ENCODE peak calls at places on chromosomes 3 and 15, in seven cellular contexts. One of them, this sample, is unnamed.

GRCh38 chr15:52105856-52106255 is 6.7 kb downstream of the BCL2L10 start:
- DNase-seq in NCI-H2081 treated with DMSO at 0.1 percent for 48 hours: no peak
- DNase-seq in stimulated activated naive CD8-positive, alpha-beta T cell treated with anti-CD3 and anti-CD28 coated beads, Interleukin-15, Interleukin-2, amounts not matched to agents 100 U/mL and 50 U/mL, for 24 hours: no peak
- DNase-seq in NCI-H446: no peak
- DNase-seq in NCI-H460: no peak
- DNase-seq in iPS DF 19.7: no peak
- DNase-seq in WTC11: no peak
- DNase-seq in this sample: no peak

GRCh38 chr15:85543741-85544155 is 163.3 kb downstream of the AKAP13 start:
- DNase-seq in NCI-H460: no peak
- DNase-seq in iPS DF 19.7: peak; percentile 9
- DNase-seq in WTC11: peak; percentile 52
- DNase-seq in stimulated activated naive CD8-positive, alpha-beta T cell treated with anti-CD3 and anti-CD28 coated beads, Interleukin-15, Interleukin-2, amounts not matched to agents 100 U/mL and 50 U/mL, for 24 hours: peak; percentile 33
- DNase-seq in NCI-H2081 treated with DMSO at 0.1 percent for 48 hours: peak; percentile 25
- DNase-seq in NCI-H446: no peak
- DNase-seq in this sample: no peak

GRCh38 chr3:149736180-149737100 is 15.8 kb downstream of the COMMD2 start:
- DNase-seq in WTC11: no peak
- DNase-seq in stimulated activated naive CD8-positive, alpha-beta T cell treated with anti-CD3 and anti-CD28 coated beads, Interleukin-15, Interleukin-2, amounts not matched to agents 100 U/mL and 50 U/mL, for 24 hours: no peak
- DNase-seq in NCI-H446: no peak
- DNase-seq in NCI-H460: no peak
- DNase-seq in NCI-H2081 treated with DMSO at 0.1 percent for 48 hours: no peak
- DNase-seq in iPS DF 19.7: no peak
- DNase-seq in this sample: no peak

GRCh38 chr3:146503459-146504202 is 34.3 kb upstream of the PLSCR2 start:
- DNase-seq in NCI-H460: peak; percentile 9
- DNase-seq in stimulated activated naive CD8-positive, alpha-beta T cell treated with anti-CD3 and anti-CD28 coated beads, Interleukin-15, Interleukin-2, amounts not matched to agents 100 U/mL and 50 U/mL, for 24 hours: peak; percentile 8
- DNase-seq in NCI-H2081 treated with DMSO at 0.1 percent for 48 hours: no peak
- DNase-seq in WTC11: no peak
- DNase-seq in iPS DF 19.7: no peak
- DNase-seq in NCI-H446: no peak
- DNase-seq in this sample: peak; percentile 62

GRCh38 chr3:168512802-168513201 is 417.1 kb upstream of the GOLIM4 start:
- DNase-seq in stimulated activated naive CD8-positive, alpha-beta T cell treated with anti-CD3 and anti-CD28 coated beads, Interleukin-15, Interleukin-2, amounts not matched to agents 100 U/mL and 50 U/mL, for 24 hours: no peak
- DNase-seq in NCI-H2081 treated with DMSO at 0.1 percent for 48 hours: no peak
- DNase-seq in WTC11: no peak
- DNase-seq in NCI-H446: no peak
- DNase-seq in iPS DF 19.7: no peak
- DNase-seq in NCI-H460: no peak
- DNase-seq in this sample: no peak

GRCh38 chr3:149151843-149152242 is 22.4 kb downstream of the HPS3 start:
- DNase-seq in NCI-H446: no peak
- DNase-seq in stimulated activated naive CD8-positive, alpha-beta T cell treated with anti-CD3 and anti-CD28 coated beads, Interleukin-15, Interleukin-2, amounts not matched to agents 100 U/mL and 50 U/mL, for 24 hours: no peak
- DNase-seq in WTC11: no peak
- DNase-seq in iPS DF 19.7: no peak
- DNase-seq in NCI-H460: no peak
- DNase-seq in NCI-H2081 treated with DMSO at 0.1 percent for 48 hours: no peak
- DNase-seq in this sample: no peak

GRCh38 chr3:107943350-107943749 is 147.5 kb downstream of the CD47 start:
- DNase-seq in NCI-H460: no peak
- DNase-seq in iPS DF 19.7: no peak
- DNase-seq in NCI-H446: no peak
- DNase-seq in WTC11: no peak
- DNase-seq in NCI-H2081 treated with DMSO at 0.1 percent for 48 hours: no peak
- DNase-seq in stimulated activated naive CD8-positive, alpha-beta T cell treated with anti-CD3 and anti-CD28 coated beads, Interleukin-15, Interleukin-2, amounts not matched to agents 100 U/mL and 50 U/mL, for 24 hours: no peak
- DNase-seq in this sample: no peak

GRCh38 chr3:155416500-155417118 is 123.1 kb upstream of the STRIT1 start:
- DNase-seq in stimulated activated naive CD8-positive, alpha-beta T cell treated with anti-CD3 and anti-CD28 coated beads, Interleukin-15, Interleukin-2, amounts not matched to agents 100 U/mL and 50 U/mL, for 24 hours: no peak
- DNase-seq in NCI-H2081 treated with DMSO at 0.1 percent for 48 hours: no peak
- DNase-seq in WTC11: no peak
- DNase-seq in NCI-H460: no peak
- DNase-seq in iPS DF 19.7: no peak
- DNase-seq in NCI-H446: no peak
- DNase-seq in this sample: no peak

GRCh38 chr3:47578119-47578630 is 490 bp downstream of the CSPG5 start:
- DNase-seq in NCI-H460: no peak
- DNase-seq in NCI-H446: no peak
- DNase-seq in WTC11: peak; percentile 42
- DNase-seq in NCI-H2081 treated with DMSO at 0.1 percent for 48 hours: no peak
- DNase-seq in stimulated activated naive CD8-positive, alpha-beta T cell treated with anti-CD3 and anti-CD28 coated beads, Interleukin-15, Interleukin-2, amounts not matched to agents 100 U/mL and 50 U/mL, for 24 hours: peak; percentile 50
- DNase-seq in iPS DF 19.7: no peak
- DNase-seq in this sample: no peak

GRCh38 chr3:197309528-197310361 is 11.3 kb upstream of the DLG1 start:
- DNase-seq in NCI-H446: no peak
- DNase-seq in iPS DF 19.7: no peak
- DNase-seq in WTC11: no peak
- DNase-seq in NCI-H460: peak; percentile 52
- DNase-seq in stimulated activated naive CD8-positive, alpha-beta T cell treated with anti-CD3 and anti-CD28 coated beads, Interleukin-15, Interleukin-2, amounts not matched to agents 100 U/mL and 50 U/mL, for 24 hours: no peak
- DNase-seq in NCI-H2081 treated with DMSO at 0.1 percent for 48 hours: no peak
- DNase-seq in this sample: no peak

GRCh38 chr3:141413387-141414140 is 45.3 kb downstream of the ZBTB38 start:
- DNase-seq in NCI-H446: no peak
- DNase-seq in WTC11: no peak
- DNase-seq in iPS DF 19.7: no peak
- DNase-seq in stimulated activated naive CD8-positive, alpha-beta T cell treated with anti-CD3 and anti-CD28 coated beads, Interleukin-15, Interleukin-2, amounts not matched to agents 100 U/mL and 50 U/mL, for 24 hours: no peak
- DNase-seq in NCI-H2081 treated with DMSO at 0.1 percent for 48 hours: no peak
- DNase-seq in NCI-H460: no peak
- DNase-seq in this sample: no peak

GRCh38 chr3:127019449-127019848 is 36.5 kb downstream of the PLXNA1 start:
- DNase-seq in NCI-H460: no peak
- DNase-seq in NCI-H446: no peak
- DNase-seq in stimulated activated naive CD8-positive, alpha-beta T cell treated with anti-CD3 and anti-CD28 coated beads, Interleukin-15, Interleukin-2, amounts not matched to agents 100 U/mL and 50 U/mL, for 24 hours: no peak
- DNase-seq in iPS DF 19.7: no peak
- DNase-seq in NCI-H2081 treated with DMSO at 0.1 percent for 48 hours: no peak
- DNase-seq in WTC11: no peak
- DNase-seq in this sample: no peak

GRCh38 chr3:75272708-75273107 is 391.4 kb upstream of the FRG2C start:
- DNase-seq in WTC11: no peak
- DNase-seq in iPS DF 19.7: no peak
- DNase-seq in NCI-H460: no peak
- DNase-seq in NCI-H446: no peak
- DNase-seq in stimulated activated naive CD8-positive, alpha-beta T cell treated with anti-CD3 and anti-CD28 coated beads, Interleukin-15, Interleukin-2, amounts not matched to agents 100 U/mL and 50 U/mL, for 24 hours: no peak
- DNase-seq in NCI-H2081 treated with DMSO at 0.1 percent for 48 hours: no peak
- DNase-seq in this sample: no peak

GRCh38 chr3:59730608-59731007 is 680.8 kb upstream of the CFAP20DC start:
- DNase-seq in NCI-H446: no peak
- DNase-seq in iPS DF 19.7: no peak
- DNase-seq in WTC11: no peak
- DNase-seq in stimulated activated naive CD8-positive, alpha-beta T cell treated with anti-CD3 and anti-CD28 coated beads, Interleukin-15, Interleukin-2, amounts not matched to agents 100 U/mL and 50 U/mL, for 24 hours: no peak
- DNase-seq in NCI-H2081 treated with DMSO at 0.1 percent for 48 hours: no peak
- DNase-seq in NCI-H460: no peak
- DNase-seq in this sample: no peak

GRCh38 chr3:156612906-156613305 is 58.0 kb upstream of the SSR3 start:
- DNase-seq in WTC11: no peak
- DNase-seq in iPS DF 19.7: no peak
- DNase-seq in stimulated activated naive CD8-positive, alpha-beta T cell treated with anti-CD3 and anti-CD28 coated beads, Interleukin-15, Interleukin-2, amounts not matched to agents 100 U/mL and 50 U/mL, for 24 hours: no peak
- DNase-seq in NCI-H446: no peak
- DNase-seq in NCI-H460: no peak
- DNase-seq in NCI-H2081 treated with DMSO at 0.1 percent for 48 hours: no peak
- DNase-seq in this sample: no peak

GRCh38 chr3:182909318-182910040 is 70.9 kb downstream of the DCUN1D1 start:
- DNase-seq in NCI-H2081 treated with DMSO at 0.1 percent for 48 hours: peak; percentile 28
- DNase-seq in stimulated activated naive CD8-positive, alpha-beta T cell treated with anti-CD3 and anti-CD28 coated beads, Interleukin-15, Interleukin-2, amounts not matched to agents 100 U/mL and 50 U/mL, for 24 hours: no peak
- DNase-seq in iPS DF 19.7: no peak
- DNase-seq in NCI-H446: no peak
- DNase-seq in WTC11: no peak
- DNase-seq in NCI-H460: no peak
- DNase-seq in this sample: no peak

GRCh38 chr3:156217674-156218352 is 97.4 kb downstream of the KCNAB1 start:
- DNase-seq in WTC11: no peak
- DNase-seq in NCI-H460: no peak
- DNase-seq in NCI-H446: no peak
- DNase-seq in NCI-H2081 treated with DMSO at 0.1 percent for 48 hours: no peak
- DNase-seq in iPS DF 19.7: no peak
- DNase-seq in stimulated activated naive CD8-positive, alpha-beta T cell treated with anti-CD3 and anti-CD28 coated beads, Interleukin-15, Interleukin-2, amounts not matched to agents 100 U/mL and 50 U/mL, for 24 hours: no peak
- DNase-seq in this sample: no peak

GRCh38 chr3:195440379-195440778 is 2.4 kb downstream of the ACAP2 start:
- DNase-seq in NCI-H460: no peak
- DNase-seq in WTC11: no peak
- DNase-seq in iPS DF 19.7: no peak
- DNase-seq in NCI-H446: no peak
- DNase-seq in NCI-H2081 treated with DMSO at 0.1 percent for 48 hours: no peak
- DNase-seq in stimulated activated naive CD8-positive, alpha-beta T cell treated with anti-CD3 and anti-CD28 coated beads, Interleukin-15, Interleukin-2, amounts not matched to agents 100 U/mL and 50 U/mL, for 24 hours: no peak
- DNase-seq in this sample: no peak

GRCh38 chr15:27028836-27029482 is 58.0 kb downstream of the GABRG3 start:
- DNase-seq in NCI-H446: no peak
- DNase-seq in WTC11: no peak
- DNase-seq in iPS DF 19.7: no peak
- DNase-seq in stimulated activated naive CD8-positive, alpha-beta T cell treated with anti-CD3 and anti-CD28 coated beads, Interleukin-15, Interleukin-2, amounts not matched to agents 100 U/mL and 50 U/mL, for 24 hours: no peak
- DNase-seq in NCI-H460: peak; percentile 1
- DNase-seq in NCI-H2081 treated with DMSO at 0.1 percent for 48 hours: no peak
- DNase-seq in this sample: no peak

GRCh38 chr3:125512135-125512920 is 7.7 kb downstream of the SNX4 start:
- DNase-seq in NCI-H446: peak; percentile 65
- DNase-seq in iPS DF 19.7: no peak
- DNase-seq in WTC11: no peak
- DNase-seq in NCI-H2081 treated with DMSO at 0.1 percent for 48 hours: no peak
- DNase-seq in stimulated activated naive CD8-positive, alpha-beta T cell treated with anti-CD3 and anti-CD28 coated beads, Interleukin-15, Interleukin-2, amounts not matched to agents 100 U/mL and 50 U/mL, for 24 hours: peak; percentile 21
- DNase-seq in NCI-H460: no peak
- DNase-seq in this sample: peak; percentile 26

GRCh38 chr3:131232711-131233267 is 148.8 kb upstream of the NUDT16 start:
- DNase-seq in stimulated activated naive CD8-positive, alpha-beta T cell treated with anti-CD3 and anti-CD28 coated beads, Interleukin-15, Interleukin-2, amounts not matched to agents 100 U/mL and 50 U/mL, for 24 hours: no peak
- DNase-seq in NCI-H460: no peak
- DNase-seq in NCI-H446: no peak
- DNase-seq in NCI-H2081 treated with DMSO at 0.1 percent for 48 hours: no peak
- DNase-seq in iPS DF 19.7: no peak
- DNase-seq in WTC11: no peak
- DNase-seq in this sample: no peak

GRCh38 chr15:62469874-62470688 is 305.0 kb upstream of the C2CD4B start:
- DNase-seq in WTC11: peak; percentile 41
- DNase-seq in stimulated activated naive CD8-positive, alpha-beta T cell treated with anti-CD3 and anti-CD28 coated beads, Interleukin-15, Interleukin-2, amounts not matched to agents 100 U/mL and 50 U/mL, for 24 hours: no peak
- DNase-seq in NCI-H446: no peak
- DNase-seq in iPS DF 19.7: no peak
- DNase-seq in NCI-H460: no peak
- DNase-seq in NCI-H2081 treated with DMSO at 0.1 percent for 48 hours: no peak
- DNase-seq in this sample: no peak

GRCh38 chr15:48619446-48619845 is 26.1 kb downstream of the FBN1 start:
- DNase-seq in NCI-H460: no peak
- DNase-seq in NCI-H446: no peak
- DNase-seq in WTC11: no peak
- DNase-seq in iPS DF 19.7: no peak
- DNase-seq in stimulated activated naive CD8-positive, alpha-beta T cell treated with anti-CD3 and anti-CD28 coated beads, Interleukin-15, Interleukin-2, amounts not matched to agents 100 U/mL and 50 U/mL, for 24 hours: no peak
- DNase-seq in NCI-H2081 treated with DMSO at 0.1 percent for 48 hours: no peak
- DNase-seq in this sample: no peak

GRCh38 chr3:150920236-150920635 is 15.0 kb upstream of the MINDY4B start:
- DNase-seq in WTC11: no peak
- DNase-seq in stimulated activated naive CD8-positive, alpha-beta T cell treated with anti-CD3 and anti-CD28 coated beads, Interleukin-15, Interleukin-2, amounts not matched to agents 100 U/mL and 50 U/mL, for 24 hours: no peak
- DNase-seq in iPS DF 19.7: no peak
- DNase-seq in NCI-H460: no peak
- DNase-seq in NCI-H446: no peak
- DNase-seq in NCI-H2081 treated with DMSO at 0.1 percent for 48 hours: no peak
- DNase-seq in this sample: no peak

GRCh38 chr3:10223676-10224639 is 24.3 kb upstream of the TATDN2 start:
- DNase-seq in iPS DF 19.7: no peak
- DNase-seq in NCI-H446: no peak
- DNase-seq in stimulated activated naive CD8-positive, alpha-beta T cell treated with anti-CD3 and anti-CD28 coated beads, Interleukin-15, Interleukin-2, amounts not matched to agents 100 U/mL and 50 U/mL, for 24 hours: peak; percentile 44
- DNase-seq in WTC11: no peak
- DNase-seq in NCI-H2081 treated with DMSO at 0.1 percent for 48 hours: no peak
- DNase-seq in NCI-H460: no peak
- DNase-seq in this sample: peak; percentile 75

GRCh38 chr3:160152638-160153037 is 72.6 kb upstream of the C3orf80 start:
- DNase-seq in stimulated activated naive CD8-positive, alpha-beta T cell treated with anti-CD3 and anti-CD28 coated beads, Interleukin-15, Interleukin-2, amounts not matched to agents 100 U/mL and 50 U/mL, for 24 hours: no peak
- DNase-seq in NCI-H2081 treated with DMSO at 0.1 percent for 48 hours: no peak
- DNase-seq in WTC11: no peak
- DNase-seq in iPS DF 19.7: no peak
- DNase-seq in NCI-H460: no peak
- DNase-seq in NCI-H446: no peak
- DNase-seq in this sample: no peak

GRCh38 chr3:127791221-127791913 is 30.9 kb downstream of the MGLL start:
- DNase-seq in NCI-H446: no peak
- DNase-seq in iPS DF 19.7: peak; percentile 5
- DNase-seq in NCI-H2081 treated with DMSO at 0.1 percent for 48 hours: no peak
- DNase-seq in NCI-H460: no peak
- DNase-seq in WTC11: peak; percentile 49
- DNase-seq in stimulated activated naive CD8-positive, alpha-beta T cell treated with anti-CD3 and anti-CD28 coated beads, Interleukin-15, Interleukin-2, amounts not matched to agents 100 U/mL and 50 U/mL, for 24 hours: peak; percentile 17
- DNase-seq in this sample: peak; percentile 41

GRCh38 chr15:70319466-70319865 is 221.7 kb upstream of the TLE3 start:
- DNase-seq in NCI-H460: no peak
- DNase-seq in WTC11: no peak
- DNase-seq in stimulated activated naive CD8-positive, alpha-beta T cell treated with anti-CD3 and anti-CD28 coated beads, Interleukin-15, Interleukin-2, amounts not matched to agents 100 U/mL and 50 U/mL, for 24 hours: no peak
- DNase-seq in iPS DF 19.7: no peak
- DNase-seq in NCI-H2081 treated with DMSO at 0.1 percent for 48 hours: no peak
- DNase-seq in NCI-H446: no peak
- DNase-seq in this sample: peak; percentile 86

GRCh38 chr3:186108106-186108940 is 566 bp downstream of the ETV5 start:
- DNase-seq in iPS DF 19.7: no peak
- DNase-seq in stimulated activated naive CD8-positive, alpha-beta T cell treated with anti-CD3 and anti-CD28 coated beads, Interleukin-15, Interleukin-2, amounts not matched to agents 100 U/mL and 50 U/mL, for 24 hours: peak; percentile 35
- DNase-seq in NCI-H2081 treated with DMSO at 0.1 percent for 48 hours: no peak
- DNase-seq in NCI-H460: peak; percentile 40
- DNase-seq in NCI-H446: peak; percentile 35
- DNase-seq in WTC11: peak; percentile 77
- DNase-seq in this sample: no peak

GRCh38 chr3:194970066-194970465 is 284.4 kb downstream of the FAM43A start:
- DNase-seq in NCI-H446: no peak
- DNase-seq in NCI-H460: no peak
- DNase-seq in WTC11: no peak
- DNase-seq in iPS DF 19.7: no peak
- DNase-seq in stimulated activated naive CD8-positive, alpha-beta T cell treated with anti-CD3 and anti-CD28 coated beads, Interleukin-15, Interleukin-2, amounts not matched to agents 100 U/mL and 50 U/mL, for 24 hours: no peak
- DNase-seq in NCI-H2081 treated with DMSO at 0.1 percent for 48 hours: no peak
- DNase-seq in this sample: no peak

GRCh38 chr3:155369244-155369643 is 75.8 kb upstream of the STRIT1 start:
- DNase-seq in WTC11: no peak
- DNase-seq in stimulated activated naive CD8-positive, alpha-beta T cell treated with anti-CD3 and anti-CD28 coated beads, Interleukin-15, Interleukin-2, amounts not matched to agents 100 U/mL and 50 U/mL, for 24 hours: no peak
- DNase-seq in NCI-H446: no peak
- DNase-seq in NCI-H2081 treated with DMSO at 0.1 percent for 48 hours: no peak
- DNase-seq in NCI-H460: no peak
- DNase-seq in iPS DF 19.7: no peak
- DNase-seq in this sample: no peak